ENCODE peak calls at places on chromosome 5, in seven cellular contexts. One of them, this sample, is unnamed. For H3K4me1 and H3K9me3, the result is how much of the 10 kb centered on the place peaks cover.

GRCh38 chr5:151023047-151023615 is 2.7 kb downstream of the GPX3 start:
- DNase-seq in OCI-LY7: no peak
- DNase-seq in astrocyte: peak
- DNase-seq in GM23248: peak
- DNase-seq in endothelial cell of umbilical vein: peak
- DNase-seq in A549: no peak
- DNase-seq in fibroblast of lung: peak
- DNase-seq in this sample: peak

GRCh38 chr5:149840226-149840825 is 104.3 kb downstream of the PDE6A start:
- DNase-seq in OCI-LY7: no peak
- DNase-seq in astrocyte: no peak
- DNase-seq in GM23248: no peak
- DNase-seq in endothelial cell of umbilical vein: no peak
- DNase-seq in A549: no peak
- DNase-seq in fibroblast of lung: no peak
- DNase-seq in this sample: no peak

GRCh38 chr5:127723571-127723970 is 20.4 kb downstream of the CCDC192 start:
- DNase-seq in OCI-LY7: no peak
- DNase-seq in astrocyte: peak
- DNase-seq in GM23248: peak
- DNase-seq in endothelial cell of umbilical vein: peak
- DNase-seq in A549: peak
- DNase-seq in fibroblast of lung: peak
- DNase-seq in this sample: peak

GRCh38 chr5:149022200-149022599 is 40.7 kb downstream of the SH3TC2 start:
- DNase-seq in OCI-LY7: no peak
- DNase-seq in astrocyte: no peak
- DNase-seq in GM23248: no peak
- DNase-seq in endothelial cell of umbilical vein: no peak
- DNase-seq in A549: no peak
- DNase-seq in fibroblast of lung: no peak
- DNase-seq in this sample: no peak

GRCh38 chr5:10306806-10307205 is 896 bp downstream of the CMBL start:
- DNase-seq in OCI-LY7: no peak
- DNase-seq in astrocyte: no peak
- DNase-seq in GM23248: no peak
- DNase-seq in endothelial cell of umbilical vein: no peak
- DNase-seq in A549: no peak
- DNase-seq in fibroblast of lung: no peak
- DNase-seq in this sample: no peak

GRCh38 chr5:65120371-65120967 is 351.7 kb downstream of the CWC27 start:
- DNase-seq in OCI-LY7: no peak
- DNase-seq in astrocyte: no peak
- DNase-seq in GM23248: no peak
- DNase-seq in endothelial cell of umbilical vein: no peak
- DNase-seq in A549: no peak
- DNase-seq in fibroblast of lung: no peak
- DNase-seq in this sample: no peak

GRCh38 chr5:169602535-169602934 is 19.0 kb downstream of the SPDL1 start:
- DNase-seq in OCI-LY7: no peak
- DNase-seq in astrocyte: peak
- DNase-seq in GM23248: peak
- DNase-seq in endothelial cell of umbilical vein: no peak
- DNase-seq in A549: no peak
- DNase-seq in fibroblast of lung: no peak
- DNase-seq in this sample: no peak

GRCh38 chr5:142925795-142926194 is 155.6 kb downstream of the ARHGAP26 start:
- DNase-seq in OCI-LY7: no peak
- DNase-seq in astrocyte: peak
- DNase-seq in GM23248: peak
- DNase-seq in endothelial cell of umbilical vein: peak
- DNase-seq in A549: peak
- DNase-seq in fibroblast of lung: peak
- DNase-seq in this sample: no peak

GRCh38 chr5:132411382-132411925 is 41.9 kb downstream of the SLC22A5 start:
- DNase-seq in OCI-LY7: no peak
- DNase-seq in astrocyte: no peak
- DNase-seq in GM23248: no peak
- DNase-seq in endothelial cell of umbilical vein: no peak
- DNase-seq in A549: no peak
- DNase-seq in fibroblast of lung: no peak
- DNase-seq in this sample: peak

GRCh38 chr5:81425569-81425968 is 31.6 kb upstream of the ACOT12 start:
- DNase-seq in OCI-LY7: peak
- DNase-seq in astrocyte: peak
- DNase-seq in GM23248: peak
- DNase-seq in endothelial cell of umbilical vein: peak
- DNase-seq in A549: peak
- DNase-seq in fibroblast of lung: peak
- DNase-seq in this sample: peak

GRCh38 chr5:123120197-123120596 is 31.2 kb downstream of the PRDM6 start:
- DNase-seq in OCI-LY7: no peak
- DNase-seq in astrocyte: no peak
- DNase-seq in GM23248: peak
- DNase-seq in endothelial cell of umbilical vein: no peak
- DNase-seq in A549: peak
- DNase-seq in fibroblast of lung: no peak
- DNase-seq in this sample: no peak

GRCh38 chr5:173325091-173325698 is 3.0 kb downstream of the STC2 start:
- DNase-seq in OCI-LY7: no peak
- DNase-seq in astrocyte: no peak
- DNase-seq in GM23248: no peak
- DNase-seq in endothelial cell of umbilical vein: no peak
- DNase-seq in A549: no peak
- DNase-seq in fibroblast of lung: no peak
- DNase-seq in this sample: no peak

GRCh38 chr5:173327948-173328895 is at the start of gene STC2:
- DNase-seq in OCI-LY7: no peak
- DNase-seq in astrocyte: peak
- DNase-seq in GM23248: peak
- DNase-seq in endothelial cell of umbilical vein: peak
- DNase-seq in A549: peak
- DNase-seq in fibroblast of lung: peak
- DNase-seq in this sample: peak

GRCh38 chr5:173327084-173327947 is 898 bp downstream of the STC2 start:
- DNase-seq in OCI-LY7: no peak
- DNase-seq in astrocyte: peak
- DNase-seq in GM23248: peak
- DNase-seq in endothelial cell of umbilical vein: peak
- DNase-seq in A549: peak
- DNase-seq in fibroblast of lung: peak
- DNase-seq in this sample: no peak

GRCh38 chr5:173324115-173325001 is 3.9 kb downstream of the STC2 start:
- DNase-seq in OCI-LY7: no peak
- DNase-seq in astrocyte: peak
- DNase-seq in GM23248: peak
- DNase-seq in endothelial cell of umbilical vein: peak
- DNase-seq in A549: no peak
- DNase-seq in fibroblast of lung: peak
- DNase-seq in this sample: no peak

GRCh38 chr5:173326501-173326960 is 1.7 kb downstream of the STC2 start:
- DNase-seq in OCI-LY7: no peak
- DNase-seq in astrocyte: peak
- DNase-seq in GM23248: peak
- DNase-seq in endothelial cell of umbilical vein: peak
- DNase-seq in A549: no peak
- DNase-seq in fibroblast of lung: peak
- DNase-seq in this sample: peak
- H3K4me1 ChIP-seq in OCI-LY7: under half
- H3K4me1 ChIP-seq in astrocyte: half or more
- H3K4me1 ChIP-seq in GM23248: under half
- H3K4me1 ChIP-seq in endothelial cell of umbilical vein: under half
- H3K4me1 ChIP-seq in A549: under half
- H3K4me1 ChIP-seq in fibroblast of lung: under half
- H3K4me1 ChIP-seq in this sample: under half

GRCh38 chr5:14810941-14811573 is 60.5 kb downstream of the ANKH start:
- DNase-seq in OCI-LY7: peak
- DNase-seq in astrocyte: no peak
- DNase-seq in GM23248: no peak
- DNase-seq in endothelial cell of umbilical vein: no peak
- DNase-seq in A549: no peak
- DNase-seq in fibroblast of lung: no peak
- DNase-seq in this sample: no peak

GRCh38 chr5:14809369-14810144 is 62.0 kb downstream of the ANKH start:
- DNase-seq in OCI-LY7: peak
- DNase-seq in astrocyte: peak
- DNase-seq in GM23248: peak
- DNase-seq in endothelial cell of umbilical vein: peak
- DNase-seq in A549: peak
- DNase-seq in fibroblast of lung: peak
- DNase-seq in this sample: peak

GRCh38 chr5:14807471-14807870 is 64.1 kb downstream of the ANKH start:
- DNase-seq in OCI-LY7: no peak
- DNase-seq in astrocyte: no peak
- DNase-seq in GM23248: no peak
- DNase-seq in endothelial cell of umbilical vein: no peak
- DNase-seq in A549: no peak
- DNase-seq in fibroblast of lung: no peak
- DNase-seq in this sample: no peak

GRCh38 chr5:14812166-14812565 is 59.4 kb downstream of the ANKH start:
- DNase-seq in OCI-LY7: peak
- DNase-seq in astrocyte: no peak
- DNase-seq in GM23248: no peak
- DNase-seq in endothelial cell of umbilical vein: no peak
- DNase-seq in A549: no peak
- DNase-seq in fibroblast of lung: no peak
- DNase-seq in this sample: no peak

GRCh38 chr5:14810282-14810681 is 61.3 kb downstream of the ANKH start:
- DNase-seq in OCI-LY7: no peak
- DNase-seq in astrocyte: no peak
- DNase-seq in GM23248: no peak
- DNase-seq in endothelial cell of umbilical vein: no peak
- DNase-seq in A549: no peak
- DNase-seq in fibroblast of lung: no peak
- DNase-seq in this sample: no peak
- H3K4me2 ChIP-seq in OCI-LY7: peak
- H3K4me2 ChIP-seq in astrocyte: peak
- H3K4me2 ChIP-seq in GM23248: peak
- H3K4me2 ChIP-seq in endothelial cell of umbilical vein: peak
- H3K4me2 ChIP-seq in A549: peak
- H3K4me2 ChIP-seq in fibroblast of lung: no peak
- H3K4me2 ChIP-seq in this sample: peak

GRCh38 chr5:173815571-173815970 is 72.6 kb upstream of the CPEB4 start:
- DNase-seq in OCI-LY7: no peak
- DNase-seq in astrocyte: no peak
- DNase-seq in GM23248: no peak
- DNase-seq in endothelial cell of umbilical vein: no peak
- DNase-seq in A549: no peak
- DNase-seq in fibroblast of lung: no peak
- DNase-seq in this sample: no peak

GRCh38 chr5:173814053-173814452 is 74.1 kb upstream of the CPEB4 start:
- DNase-seq in OCI-LY7: no peak
- DNase-seq in astrocyte: no peak
- DNase-seq in GM23248: no peak
- DNase-seq in endothelial cell of umbilical vein: no peak
- DNase-seq in A549: no peak
- DNase-seq in fibroblast of lung: no peak
- DNase-seq in this sample: peak

GRCh38 chr5:173809014-173809413 is 79.1 kb upstream of the CPEB4 start:
- DNase-seq in OCI-LY7: no peak
- DNase-seq in astrocyte: no peak
- DNase-seq in GM23248: no peak
- DNase-seq in endothelial cell of umbilical vein: no peak
- DNase-seq in A549: no peak
- DNase-seq in fibroblast of lung: no peak
- DNase-seq in this sample: no peak

GRCh38 chr5:173816728-173817127 is 71.4 kb upstream of the CPEB4 start:
- DNase-seq in OCI-LY7: no peak
- DNase-seq in astrocyte: no peak
- DNase-seq in GM23248: no peak
- DNase-seq in endothelial cell of umbilical vein: no peak
- DNase-seq in A549: no peak
- DNase-seq in fibroblast of lung: no peak
- DNase-seq in this sample: no peak

DNA sequence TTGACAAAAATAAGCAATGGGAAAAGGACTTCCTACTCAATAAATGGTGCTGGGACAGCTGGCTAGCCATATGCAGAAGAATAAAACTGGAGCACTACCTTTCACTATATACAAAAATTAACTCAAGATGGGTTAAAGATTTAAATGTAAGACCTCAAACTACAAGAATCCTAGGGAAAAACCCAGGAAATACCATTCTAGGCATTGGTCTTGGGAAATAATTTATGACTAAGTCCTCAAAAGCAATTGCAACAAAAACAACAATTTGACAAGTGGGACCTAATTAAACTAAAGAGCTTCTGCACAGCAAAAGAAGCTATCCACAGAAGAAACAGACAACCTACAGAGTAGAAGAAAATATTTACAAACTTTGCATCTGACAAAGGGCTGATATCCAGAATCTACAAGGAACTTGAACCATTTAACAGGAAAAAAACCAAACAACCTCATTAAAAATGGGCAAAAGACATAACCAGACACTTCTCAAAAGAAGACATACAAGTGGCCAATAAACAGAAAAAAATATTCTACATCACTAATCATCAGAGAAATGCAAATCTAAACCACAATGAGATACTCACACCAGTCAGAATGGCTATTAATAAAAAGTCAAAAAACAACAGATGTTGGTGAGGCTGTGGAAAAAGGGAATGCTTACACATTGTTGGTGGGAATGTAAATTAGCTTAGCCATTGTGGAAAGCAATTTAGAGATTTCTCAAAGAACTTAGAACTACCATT is 75.2 kb upstream of the CPEB4 start:
- DNase-seq in OCI-LY7: no peak
- DNase-seq in astrocyte: peak
- DNase-seq in GM23248: peak
- DNase-seq in endothelial cell of umbilical vein: no peak
- DNase-seq in A549: no peak
- DNase-seq in fibroblast of lung: no peak
- DNase-seq in this sample: no peak
- H3K9me3 ChIP-seq in OCI-LY7: under half
- H3K9me3 ChIP-seq in astrocyte: under half
- H3K9me3 ChIP-seq in GM23248: under half
- H3K9me3 ChIP-seq in endothelial cell of umbilical vein: under half
- H3K9me3 ChIP-seq in A549: under half
- H3K9me3 ChIP-seq in fibroblast of lung: under half
- H3K9me3 ChIP-seq in this sample: under half

DNA sequence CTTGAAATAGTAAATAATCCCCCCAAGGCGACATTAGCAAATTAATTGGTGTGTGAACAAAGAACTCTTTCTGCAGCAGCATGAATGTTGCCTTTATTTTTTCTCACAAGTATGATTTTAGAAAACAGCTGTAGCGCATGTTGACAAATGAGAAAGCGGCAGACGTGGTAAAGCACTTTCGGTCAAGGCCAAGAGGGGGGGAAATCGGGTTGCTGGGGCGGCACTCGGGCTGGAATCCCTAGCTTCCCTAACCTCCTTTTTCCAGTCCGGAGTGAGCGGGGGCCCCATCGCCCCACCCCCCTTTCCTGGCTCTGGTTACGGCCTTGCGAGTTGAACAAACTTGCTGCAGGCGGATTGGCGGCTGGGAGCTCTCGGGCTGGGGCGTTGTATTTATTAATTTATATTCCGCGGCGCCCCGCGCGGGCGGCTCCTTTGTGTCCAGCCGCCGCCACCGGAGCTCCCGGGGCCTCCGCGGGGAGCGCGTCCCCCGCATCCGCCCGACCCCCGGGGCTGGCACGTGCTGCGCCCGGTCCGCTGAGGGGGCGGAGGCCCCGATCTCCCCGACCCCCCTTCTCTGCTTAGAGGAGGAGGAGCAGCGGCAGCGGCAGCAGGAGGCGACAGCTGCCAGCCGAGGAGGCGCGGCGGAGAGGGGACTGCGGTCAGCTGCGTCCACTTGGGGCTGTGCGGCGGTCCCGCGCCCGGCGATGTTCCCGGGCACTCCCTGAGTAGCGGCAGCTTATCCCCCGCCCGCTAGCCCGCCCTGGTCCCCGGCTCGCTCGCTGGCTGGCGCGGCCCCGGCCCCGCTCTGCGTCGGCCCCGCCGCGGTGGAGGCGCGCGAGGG is at the start of gene RHOBTB3:
- DNase-seq in OCI-LY7: peak
- DNase-seq in astrocyte: peak
- DNase-seq in GM23248: peak
- DNase-seq in endothelial cell of umbilical vein: peak
- DNase-seq in A549: peak
- DNase-seq in fibroblast of lung: peak
- DNase-seq in this sample: peak
- H3K4me1 ChIP-seq in OCI-LY7: under half
- H3K4me1 ChIP-seq in astrocyte: under half
- H3K4me1 ChIP-seq in GM23248: half or more
- H3K4me1 ChIP-seq in endothelial cell of umbilical vein: under half
- H3K4me1 ChIP-seq in A549: under half
- H3K4me1 ChIP-seq in fibroblast of lung: under half
- H3K4me1 ChIP-seq in this sample: half or more

This sample was measured in PC-9.